ENCODE peak calls at places on chromosomes 5 and 9, in eight cellular contexts. G is HCT116, F is H1, Z is OCI-LY7, W is lower lobe of right lung, H is fibroblast of mammary gland, A is astrocyte of the cerebellum, R is sigmoid colon. J is an unnamed sample.

GRCh38 chr9:132055756-132056155 is 23.9 kb downstream of the MED27 start:
- DNase-seq in A (no peak), G (no peak), W (no peak), H (no peak), F (no peak), Z (no peak), R (no peak), J (no peak)

GRCh38 chr5:10729320-10730133 is 31.5 kb downstream of the DAP start:
- DNase-seq in G (no peak), Z (peak), A (no peak), F (no peak), R (no peak), H (no peak), W (no peak), J (no peak)

GRCh38 chr9:125091121-125091520 is 52.2 kb downstream of the SCAI start:
- DNase-seq in F (no peak), A (no peak), R (no peak), G (no peak), H (no peak), W (no peak), Z (no peak), J (no peak)

GRCh38 chr5:104184264-104184663 is 621.7 kb upstream of the NUDT12 start:
- DNase-seq in W (no peak), Z (no peak), G (no peak), F (no peak), R (no peak), H (no peak), A (no peak), J (no peak)

GRCh38 chr5:78500028-78500427 is 139.6 kb downstream of the SCAMP1 start:
- DNase-seq in A (no peak), F (no peak), H (peak), Z (no peak), W (no peak), G (no peak), R (no peak), J (no peak)

GRCh38 chr9:35993976-35994720 is 36.2 kb upstream of the OR2S2 start:
- DNase-seq in F (no peak), H (no peak), R (no peak), A (no peak), G (no peak), W (no peak), Z (no peak), J (no peak)

GRCh38 chr5:150301170-150301505 is 1.6 kb downstream of the ARSI start:
- DNase-seq in W (no peak), F (no peak), H (peak), G (no peak), Z (no peak), R (no peak), A (no peak), J (no peak)

GRCh38 chr9:35669331-35670145 is 4.2 kb upstream of the CA9 start:
- DNase-seq in A (no peak), G (no peak), Z (no peak), F (no peak), H (peak), R (no peak), W (no peak), J (no peak)

GRCh38 chr9:120579139-120579749 is 723 bp downstream of the CDK5RAP2 start:
- DNase-seq in G (no peak), F (no peak), W (no peak), R (no peak), H (no peak), A (no peak), Z (peak), J (no peak)

GRCh38 chr5:143119881-143120341 is 283.6 kb downstream of the NR3C1 start:
- DNase-seq in Z (no peak), G (no peak), H (no peak), A (no peak), W (no peak), R (no peak), F (no peak), J (no peak)

GRCh38 chr9:107749787-107750444 is 260.3 kb upstream of the KLF4 start:
- DNase-seq in F (peak), G (peak), W (peak), H (peak), A (peak), R (peak), Z (no peak), J (peak)

GRCh38 chr9:130701059-130702022 is 7.8 kb downstream of the EXOSC2 start:
- DNase-seq in A (peak), W (peak), F (peak), R (peak), H (peak), G (no peak), Z (peak), J (no peak)

GRCh38 chr9:95771556-95772280 is 103.8 kb upstream of the ERCC6L2 start:
- DNase-seq in Z (no peak), H (peak), R (peak), A (peak), F (no peak), G (no peak), W (no peak), J (no peak)

GRCh38 chr5:173615884-173616576 is 420 bp downstream of the BOD1 start:
- DNase-seq in W (peak), F (peak), G (peak), H (peak), R (peak), A (peak), Z (peak), J (peak)

GRCh38 chr9:121637441-121638222 is 13.8 kb upstream of the DAB2IP start:
- DNase-seq in R (no peak), F (no peak), Z (no peak), A (no peak), H (peak), W (no peak), G (no peak), J (no peak)

GRCh38 chr5:135158982-135159381 is 125.0 kb upstream of the PITX1 start:
- DNase-seq in W (no peak), G (no peak), A (no peak), R (no peak), Z (no peak), H (no peak), F (no peak), J (no peak)

GRCh38 chr9:131474711-131475110 is 28.0 kb upstream of the POMT1 start:
- DNase-seq in F (no peak), G (no peak), H (no peak), A (no peak), W (peak), Z (no peak), R (peak), J (no peak)

GRCh38 chr5:101590384-101590783 is 687.3 kb upstream of the ST8SIA4 start:
- DNase-seq in G (peak), H (peak), A (no peak), R (no peak), Z (peak), W (no peak), F (no peak), J (no peak)

GRCh38 chr9:70406446-70406862 is 8.0 kb downstream of the KLF9 start:
- DNase-seq in Z (no peak), W (no peak), G (no peak), A (no peak), R (peak), H (peak), F (no peak), J (no peak)

GRCh38 chr9:254516-254915 is 39.9 kb downstream of the DOCK8 start:
- DNase-seq in G (no peak), H (no peak), W (no peak), A (no peak), Z (no peak), R (no peak), F (no peak), J (no peak)

GRCh38 chr5:149402291-149402690 is 23.2 kb upstream of the IL17B start:
- DNase-seq in H (no peak), A (no peak), W (no peak), R (peak), G (no peak), Z (no peak), F (no peak), J (no peak)

GRCh38 chr5:157998021-157998504 is 139.1 kb upstream of the CLINT1 start:
- DNase-seq in R (no peak), W (no peak), G (no peak), Z (no peak), F (no peak), A (no peak), H (peak), J (no peak)

GRCh38 chr5:102049517-102049916 is 246.6 kb downstream of the SLCO4C1 start:
- DNase-seq in H (no peak), Z (no peak), F (no peak), W (no peak), R (no peak), A (no peak), G (no peak), J (no peak)

GRCh38 chr9:129319938-129320481 is 141.9 kb upstream of the IER5L start:
- DNase-seq in F (no peak), W (no peak), G (no peak), Z (no peak), A (no peak), R (peak), H (no peak), J (no peak)
- H3K4me3 ChIP-seq in F (peak), W (peak), G (no peak), Z (no peak), A (no peak), R (no peak), H (peak), J (no peak)

GRCh38 chr5:132718544-132719312 is 18.6 kb downstream of the KIF3A start:
- DNase-seq in W (no peak), A (no peak), H (no peak), Z (no peak), G (no peak), R (no peak), F (no peak), J (no peak)

DNA sequence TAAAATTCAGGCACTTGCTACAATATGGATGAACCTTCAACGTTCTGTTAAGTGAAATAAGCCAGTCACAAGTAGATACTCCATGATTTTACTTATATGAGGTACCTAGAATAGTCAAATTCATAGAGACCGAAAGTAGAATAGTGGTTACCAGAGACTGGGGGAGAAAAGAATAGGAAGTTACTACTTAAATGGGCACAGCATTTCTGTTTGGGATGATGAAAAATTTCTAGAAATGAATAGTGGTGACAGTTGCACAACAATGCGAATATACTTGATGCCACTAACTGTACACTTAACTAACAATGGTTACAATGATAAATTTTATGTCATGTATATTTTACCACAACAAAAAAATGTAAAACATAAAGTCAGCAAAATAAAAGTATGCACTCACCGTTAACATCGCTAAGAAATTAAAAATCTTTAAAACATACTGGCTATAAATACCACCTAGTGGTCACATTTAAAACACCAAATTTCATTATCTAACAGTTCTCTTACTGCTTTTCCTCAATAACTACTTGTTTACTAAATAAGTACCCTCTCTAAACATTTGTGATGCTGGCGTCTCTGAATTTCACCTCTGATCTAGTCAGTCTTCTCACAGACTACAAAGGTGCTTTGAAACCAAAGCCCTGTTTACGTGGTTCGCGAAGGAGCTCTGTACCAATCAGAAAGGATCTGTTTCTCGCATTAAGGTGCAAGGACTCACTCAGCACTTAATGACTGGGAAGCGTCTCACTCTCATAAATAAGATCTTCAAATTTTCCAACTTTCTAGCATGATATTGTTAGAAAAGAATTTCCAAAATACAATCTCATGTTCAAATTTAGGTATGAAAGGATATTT is 22.7 kb downstream of the KIF3A start:
- DNase-seq in Z (peak), R (no peak), A (no peak), G (no peak), H (peak), W (no peak), F (no peak), J (no peak)
- TF ChIP-seq CTCF in Z (peak), R (no peak), A (peak), G (peak), H (peak), W (peak), F (no peak), J (no peak)

GRCh38 chr5:122093415-122093814 is 15.4 kb upstream of the LOX start:
- DNase-seq in Z (no peak), A (peak), G (no peak), W (no peak), H (peak), F (no peak), R (no peak), J (no peak)
- H3K4me3 ChIP-seq in Z (no peak), A (no peak), G (no peak), W (no peak), H (no peak), F (no peak), R (no peak), J (no peak)

GRCh38 chr5:8864053-8864452 is 681.8 kb downstream of the SEMA5A start:
- DNase-seq in R (no peak), G (no peak), F (peak), A (no peak), H (peak), W (no peak), Z (peak), J (no peak)
- TF ChIP-seq CTCF in R (no peak), G (no peak), F (peak), A (peak), H (peak), W (peak), Z (peak), J (peak)

GRCh38 chr9:92538541-92538940 is 2.8 kb upstream of the ECM2 start:
- DNase-seq in H (peak), G (no peak), W (no peak), A (peak), F (no peak), Z (no peak), R (no peak), J (no peak)

GRCh38 chr9:92534199-92535159 is 1.3 kb downstream of the ECM2 start:
- DNase-seq in R (no peak), A (no peak), W (no peak), G (no peak), H (peak), F (no peak), Z (no peak), J (no peak)

GRCh38 chr9:92530893-92531292 is 4.9 kb downstream of the ECM2 start:
- DNase-seq in F (no peak), H (no peak), R (no peak), A (no peak), W (no peak), Z (no peak), G (no peak), J (no peak)

DNA sequence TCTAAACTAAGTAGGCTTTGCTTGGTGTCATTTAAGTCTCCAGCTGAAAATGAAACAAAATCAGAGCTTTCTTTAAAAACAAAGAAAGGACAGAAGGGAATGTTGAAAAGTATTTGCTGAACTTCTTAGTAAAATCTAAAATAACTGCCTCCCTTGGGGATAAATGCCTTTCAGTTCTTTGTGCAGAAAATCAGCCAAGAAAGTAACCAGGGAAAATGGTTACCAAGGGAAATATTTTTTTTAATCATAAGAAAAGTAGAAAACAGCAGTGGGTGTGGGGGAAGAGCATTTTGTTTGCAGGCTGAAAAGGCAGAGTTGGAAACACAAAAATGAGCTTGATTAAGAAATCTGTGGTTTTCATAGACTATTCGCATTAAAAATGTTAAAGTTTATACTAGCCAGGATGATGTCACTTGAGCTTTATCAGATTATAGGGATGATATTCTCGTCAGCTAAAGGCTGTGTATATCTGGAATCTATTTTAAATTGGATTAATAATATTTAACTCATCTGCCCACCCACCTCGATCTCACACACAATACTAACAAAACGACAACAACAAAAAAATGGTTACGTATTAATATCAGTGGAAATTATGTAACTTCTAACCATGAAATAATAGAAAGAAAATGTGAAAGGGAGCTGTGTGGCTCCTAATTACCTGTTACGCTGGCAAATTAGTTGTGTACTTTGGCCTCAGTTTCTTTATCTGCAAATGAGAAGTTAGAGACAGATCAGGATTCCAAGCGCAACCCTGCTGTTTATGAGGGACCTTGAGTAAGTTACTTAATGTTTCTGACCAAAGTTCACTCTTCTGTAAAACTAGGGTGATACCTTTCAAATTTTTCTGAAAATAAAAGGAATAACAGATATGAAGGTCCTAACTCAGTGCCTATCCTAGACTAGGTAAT is at the start of gene ECM2:
- DNase-seq in G (no peak), F (no peak), W (no peak), Z (no peak), A (peak), H (peak), R (no peak), J (no peak)
- H3K4me3 ChIP-seq in G (no peak), F (no peak), W (peak), Z (no peak), A (peak), H (peak), R (no peak), J (no peak)

DNA sequence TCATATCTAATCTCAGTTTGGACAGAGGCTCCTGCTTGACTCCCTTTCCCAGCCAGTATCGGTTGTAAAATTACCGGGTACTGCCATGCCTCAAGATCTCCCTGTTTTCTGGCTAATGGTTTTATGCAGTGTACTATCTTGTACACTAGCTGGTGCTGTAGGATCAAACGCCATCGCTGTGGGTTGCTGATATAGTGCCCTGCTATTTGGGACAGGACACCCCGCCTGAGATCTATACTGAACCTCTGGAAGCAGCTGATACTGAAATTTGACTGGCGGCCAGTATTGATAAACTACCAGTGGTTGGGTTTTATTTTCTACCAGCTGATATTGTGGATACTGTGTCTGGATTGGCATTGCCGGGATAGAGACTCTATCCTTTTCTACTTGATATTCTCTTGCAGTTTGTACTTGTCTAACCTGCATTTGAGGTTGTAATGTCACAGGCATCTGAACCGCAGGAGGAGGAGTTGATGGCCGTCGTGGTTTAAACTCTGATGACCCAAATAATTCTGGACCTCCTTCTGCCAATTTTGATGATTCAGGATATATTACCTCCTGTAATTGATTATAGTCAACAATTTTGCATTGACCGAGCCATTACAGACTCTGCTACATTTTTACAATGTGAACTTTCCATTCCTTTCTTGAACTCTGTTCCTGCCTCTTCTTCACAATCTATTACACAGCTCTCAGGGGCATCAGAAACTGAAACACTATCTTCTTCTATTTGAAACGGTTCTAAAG is 112.5 kb upstream of the LARP1 start:
- DNase-seq in Z (no peak), F (no peak), A (no peak), H (peak), W (no peak), G (peak), R (no peak), J (no peak)
- TF ChIP-seq CTCF in Z (peak), F (peak), A (peak), H (peak), W (peak), G (peak), R (no peak), J (peak)

GRCh38 chr5:140356878-140357730 is 2.9 kb upstream of the SLC4A9 start:
- DNase-seq in Z (no peak), W (no peak), G (no peak), A (no peak), R (no peak), H (no peak), F (no peak), J (no peak)

GRCh38 chr5:140355551-140355950 is 4.4 kb upstream of the SLC4A9 start:
- DNase-seq in A (no peak), Z (no peak), W (no peak), G (no peak), F (no peak), H (no peak), R (no peak), J (no peak)

GRCh38 chr5:140360101-140360500 is at the start of gene SLC4A9:
- DNase-seq in W (no peak), A (no peak), Z (no peak), G (no peak), R (no peak), F (no peak), H (no peak), J (no peak)

GRCh38 chr5:140358738-140359310 is 1.2 kb upstream of the SLC4A9 start:
- DNase-seq in R (no peak), Z (no peak), W (no peak), H (peak), F (no peak), A (no peak), G (no peak), J (no peak)

DNA sequence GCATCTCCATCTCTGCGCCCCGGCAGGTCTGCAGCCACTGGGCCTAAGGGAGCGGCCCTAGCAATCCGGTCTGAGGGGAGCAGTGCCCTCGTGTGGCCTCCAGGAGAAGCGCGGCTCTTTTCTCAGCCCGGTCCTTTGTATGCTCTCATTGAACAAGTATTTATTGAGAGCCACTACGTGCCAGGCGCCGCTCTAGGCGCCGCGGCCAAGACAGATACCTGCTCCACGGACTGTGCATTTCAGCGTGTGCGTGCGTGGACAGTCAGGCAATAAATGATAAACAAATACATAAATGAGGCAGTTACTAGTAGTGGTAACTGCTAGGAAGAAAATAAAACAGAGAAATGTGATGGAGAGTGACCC is 2.3 kb upstream of the SLC4A9 start:
- DNase-seq in G (peak), Z (peak), F (peak), R (peak), W (peak), H (peak), A (peak), J (peak)
- H3K4me3 ChIP-seq in G (peak), Z (no peak), F (no peak), R (no peak), W (peak), H (peak), A (no peak), J (no peak)

J was measured in kidney epithelial cell.